ENCODE peak calls at places on chromosomes 16 and 17, in ten cellular contexts. O is SW480; R is renal cortical epithelial cell; G is NCI-H510A treated with DMSO at 0.1 percent for 48 hours; W is NCI-H1417; X is NCI-H2081; M is stimulated activated CD4-positive, alpha-beta T cell treated with anti-CD3 and anti-CD28 coated beads, Interleukin-2, amount 100 ng/mL, for 48 hours; J is SK-N-SH; U is fibroblast of lung; S is activated CD8-positive, alpha-beta T cell treated with anti-CD3 and anti-CD28 coated beads for 36 hours. I is an unnamed sample.

GRCh38 chr16:66720766-66721165 is 24.2 kb upstream of the CMTM4 start:
- DNase-seq in O (no peak), R (peak), G (no peak), W (no peak), X (no peak), M (no peak), J (no peak), U (peak), S (no peak), I (no peak)

GRCh38 chr16:11052080-11052808 is 107.9 kb downstream of the CLEC16A start:
- DNase-seq in O (no peak), R (no peak), G (no peak), W (no peak), X (no peak), M (peak), J (no peak), U (no peak), S (peak), I (no peak)

GRCh38 chr17:76036497-76037380 is 9.6 kb upstream of the EVPL start:
- DNase-seq in O (no peak), R (no peak), G (no peak), W (no peak), X (no peak), M (no peak), J (peak), U (no peak), S (no peak), I (no peak)

GRCh38 chr17:50265690-50266306 is 8.5 kb upstream of the TMEM92 start:
- DNase-seq in O (no peak), R (no peak), G (no peak), W (no peak), X (no peak), M (no peak), J (peak), U (no peak), S (no peak), I (no peak)

GRCh38 chr17:80938556-80938955 is 53.1 kb upstream of the CHMP6 start:
- DNase-seq in O (no peak), R (no peak), G (no peak), W (no peak), X (no peak), M (no peak), J (no peak), U (peak), S (peak), I (no peak)

GRCh38 chr16:73214825-73215481 is 167.0 kb upstream of the ZFHX3 start:
- DNase-seq in O (no peak), R (no peak), G (no peak), W (no peak), X (no peak), M (no peak), J (no peak), U (peak), S (no peak), I (no peak)

GRCh38 chr16:56048425-56049100 is 142.7 kb upstream of the GNAO1 start:
- DNase-seq in O (no peak), R (no peak), G (no peak), W (no peak), X (no peak), M (no peak), J (no peak), U (no peak), S (no peak), I (no peak)

GRCh38 chr17:11628374-11628773 is 30.1 kb downstream of the DNAH9 start:
- DNase-seq in O (no peak), R (no peak), G (no peak), W (no peak), X (no peak), M (no peak), J (no peak), U (no peak), S (no peak), I (no peak)

GRCh38 chr16:71540-72341 is 690 bp downstream of the RHBDF1 start:
- DNase-seq in O (no peak), R (peak), G (peak), W (no peak), X (no peak), M (no peak), J (peak), U (peak), S (no peak), I (no peak)

GRCh38 chr17:78727057-78727456 is 55.0 kb downstream of the CYTH1 start:
- DNase-seq in O (no peak), R (no peak), G (no peak), W (no peak), X (no peak), M (no peak), J (no peak), U (no peak), S (no peak), I (no peak)

GRCh38 chr17:82327757-82328140 is 5.8 kb downstream of the SECTM1 start:
- DNase-seq in O (no peak), R (no peak), G (no peak), W (no peak), X (no peak), M (no peak), J (no peak), U (no peak), S (no peak), I (no peak)

GRCh38 chr16:56990407-56991286 is 1.3 kb downstream of the NLRC5 start:
- DNase-seq in O (no peak), R (no peak), G (no peak), W (no peak), X (no peak), M (no peak), J (no peak), U (no peak), S (no peak), I (no peak)

GRCh38 chr17:71033336-71033735 is 864.0 kb downstream of the KCNJ2 start:
- DNase-seq in O (no peak), R (no peak), G (no peak), W (peak), X (peak), M (no peak), J (no peak), U (no peak), S (no peak), I (no peak)

GRCh38 chr17:78789663-78790181 is 7.6 kb upstream of the CYTH1 start:
- DNase-seq in O (no peak), R (no peak), G (no peak), W (no peak), X (peak), M (no peak), J (peak), U (peak), S (peak), I (no peak)

GRCh38 chr17:30924341-30924740 is 2.6 kb downstream of the ADAP2 start:
- DNase-seq in O (no peak), R (no peak), G (no peak), W (no peak), X (no peak), M (no peak), J (no peak), U (no peak), S (no peak), I (no peak)

GRCh38 chr16:88570691-88571092 is 489 bp downstream of the ZC3H18 start:
- DNase-seq in O (no peak), R (no peak), G (no peak), W (peak), X (no peak), M (peak), J (no peak), U (peak), S (peak), I (no peak)

GRCh38 chr17:28643979-28644781 is 778 bp downstream of the BLTP2 start:
- DNase-seq in O (peak), R (peak), G (peak), W (peak), X (peak), M (peak), J (peak), U (peak), S (peak), I (no peak)

GRCh38 chr17:71801301-71801700 is 319.5 kb upstream of the SOX9 start:
- DNase-seq in O (no peak), R (no peak), G (no peak), W (no peak), X (no peak), M (no peak), J (no peak), U (peak), S (no peak), I (no peak)

GRCh38 chr16:50154369-50154947 is 1.4 kb downstream of the TENT4B start:
- DNase-seq in O (no peak), R (peak), G (no peak), W (peak), X (no peak), M (no peak), J (peak), U (no peak), S (peak), I (no peak)

GRCh38 chr16:76265434-76266045 is 11.7 kb upstream of the CNTNAP4 start:
- DNase-seq in O (peak), R (no peak), G (no peak), W (peak), X (no peak), M (peak), J (peak), U (peak), S (peak), I (no peak)

GRCh38 chr17:70891301-70891700 is 722.0 kb downstream of the KCNJ2 start:
- DNase-seq in O (no peak), R (no peak), G (no peak), W (no peak), X (no peak), M (no peak), J (no peak), U (no peak), S (no peak), I (no peak)

GRCh38 chr17:283911-284675 is 68.5 kb downstream of the RPH3AL start:
- DNase-seq in O (no peak), R (no peak), G (no peak), W (no peak), X (no peak), M (no peak), J (no peak), U (no peak), S (no peak), I (no peak)

GRCh38 chr16:60107467-60107866 is 1373.4 kb upstream of the GOT2 start:
- DNase-seq in O (no peak), R (no peak), G (no peak), W (no peak), X (no peak), M (no peak), J (no peak), U (peak), S (no peak), I (no peak)

GRCh38 chr17:79532107-79532790 is 78.6 kb downstream of the RBFOX3 start:
- DNase-seq in O (no peak), R (no peak), G (no peak), W (no peak), X (no peak), M (no peak), J (no peak), U (no peak), S (no peak), I (no peak)

GRCh38 chr17:3920940-3921852 is 4.9 kb upstream of the P2RX1 start:
- DNase-seq in O (no peak), R (no peak), G (no peak), W (peak), X (no peak), M (no peak), J (no peak), U (no peak), S (no peak), I (no peak)

GRCh38 chr17:75516619-75517276 is 420 bp downstream of the TSEN54 start:
- DNase-seq in O (peak), R (no peak), G (no peak), W (peak), X (no peak), M (no peak), J (no peak), U (peak), S (peak), I (no peak)

GRCh38 chr17:42414782-42415409 is 8.2 kb downstream of the CAVIN1 start:
- DNase-seq in O (no peak), R (no peak), G (no peak), W (no peak), X (no peak), M (peak), J (no peak), U (no peak), S (peak), I (no peak)

GRCh38 chr17:50451943-50452626 is 16.6 kb downstream of the CHAD start:
- DNase-seq in O (no peak), R (no peak), G (no peak), W (no peak), X (no peak), M (no peak), J (no peak), U (no peak), S (no peak), I (no peak)

GRCh38 chr17:77765292-77765691 is 193.2 kb upstream of the TNRC6C start:
- DNase-seq in O (no peak), R (no peak), G (no peak), W (no peak), X (no peak), M (no peak), J (no peak), U (no peak), S (no peak), I (no peak)

I was measured in keratinocyte.